ENCODE peak calls at places on chromosomes 11 and 22, in seven cellular contexts. L is thyroid gland, J is cardiac muscle cell, X is tibial nerve, S is endothelial cell, E is AG04450, U is fibroblast of pulmonary artery. T is an unnamed sample.

GRCh38 chr11:120707098-120707497 is 195.6 kb downstream of the GRIK4 start:
- DNase-seq in L (no peak), J (no peak), X (no peak), S (no peak), E (no peak), U (no peak), T (no peak)

GRCh38 chr11:104060004-104060403 is 23.6 kb downstream of the DDI1 start:
- DNase-seq in L (no peak), J (peak; percentile 40), X (no peak), S (no peak), E (no peak), U (peak; percentile 28), T (no peak)

GRCh38 chr11:14380947-14381555 is 22.1 kb upstream of the RRAS2 start:
- DNase-seq in L (peak; percentile 89), J (peak; percentile 71), X (peak; percentile 54), S (peak; percentile 60), E (no peak), U (peak; percentile 49), T (peak; percentile 76)

GRCh38 chr11:67354314-67355022 is 1.1 kb upstream of the POLD4 start:
- DNase-seq in L (no peak), J (peak; percentile 93), X (no peak), S (no peak), E (peak; percentile 76), U (peak; percentile 97), T (peak; percentile 94)

GRCh38 chr11:30984442-30984816 is 385.1 kb downstream of the DCDC1 start:
- DNase-seq in L (no peak), J (peak; percentile 28), X (no peak), S (no peak), E (no peak), U (peak; percentile 67), T (no peak)

GRCh38 chr11:61162092-61162935 is 1.1 kb upstream of the VPS37C start:
- DNase-seq in L (peak; percentile 33), J (peak; percentile 24), X (no peak), S (no peak), E (no peak), U (peak; percentile 40), T (no peak)

GRCh38 chr11:441043-441417 is 781 bp downstream of the ANO9 start:
- DNase-seq in L (no peak), J (no peak), X (no peak), S (no peak), E (no peak), U (no peak), T (no peak)

GRCh38 chr11:42251984-42252383 is 792.5 kb upstream of the LRRC4C start:
- DNase-seq in L (no peak), J (no peak), X (no peak), S (no peak), E (no peak), U (no peak), T (no peak)

GRCh38 chr11:21174781-21175180 is 505.4 kb downstream of the NELL1 start:
- DNase-seq in L (no peak), J (no peak), X (no peak), S (no peak), E (no peak), U (no peak), T (no peak)

GRCh38 chr11:83220279-83220678 is 26.8 kb downstream of the ANKRD42 start:
- DNase-seq in L (no peak), J (no peak), X (no peak), S (no peak), E (no peak), U (no peak), T (no peak)

GRCh38 chr11:117230286-117230961 is 1.4 kb downstream of the PCSK7 start:
- DNase-seq in L (no peak), J (peak; percentile 38), X (no peak), S (no peak), E (no peak), U (no peak), T (no peak)

GRCh38 chr11:83862691-83863090 is 576.5 kb upstream of the CCDC90B start:
- DNase-seq in L (no peak), J (peak; percentile 10), X (no peak), S (no peak), E (no peak), U (no peak), T (no peak)

GRCh38 chr22:44363214-44363979 is 50.6 kb upstream of the SHISAL1 start:
- DNase-seq in L (peak; percentile 78), J (peak; percentile 99), X (peak; percentile 46), S (no peak), E (peak; percentile 94), U (peak; percentile 99), T (peak; percentile 68)

GRCh38 chr11:117000039-117000740 is 98.0 kb downstream of the SIK3 start:
- DNase-seq in L (no peak), J (no peak), X (no peak), S (no peak), E (no peak), U (no peak), T (no peak)

GRCh38 chr11:17972987-17973386 is 39.9 kb downstream of the SERGEF start:
- DNase-seq in L (peak; percentile 15), J (peak; percentile 92), X (no peak), S (peak; percentile 67), E (peak; percentile 83), U (peak; percentile 86), T (peak; percentile 20)

GRCh38 chr22:26713823-26714449 is 56.5 kb downstream of the MIAT start:
- DNase-seq in L (no peak), J (peak; percentile 92), X (no peak), S (no peak), E (no peak), U (peak; percentile 78), T (no peak)

GRCh38 chr22:19878461-19879247 is 24.0 kb upstream of the GNB1L start:
- DNase-seq in L (peak; percentile 1), J (no peak), X (peak; percentile 11), S (no peak), E (no peak), U (no peak), T (no peak)

GRCh38 chr22:44671742-44672141 is 30.3 kb upstream of the PRR5 start:
- DNase-seq in L (no peak), J (peak; percentile 65), X (no peak), S (no peak), E (no peak), U (peak; percentile 71), T (no peak)

GRCh38 chr11:32043737-32044515 is 46.9 kb upstream of the RCN1 start:
- DNase-seq in L (no peak), J (peak; percentile 29), X (no peak), S (no peak), E (no peak), U (peak; percentile 27), T (no peak)

GRCh38 chr11:75795276-75796090 is 19.5 kb upstream of the UVRAG start:
- DNase-seq in L (no peak), J (no peak), X (no peak), S (no peak), E (no peak), U (no peak), T (no peak)

GRCh38 chr11:113994077-113994954 is 19.4 kb downstream of the HTR3A start:
- DNase-seq in L (peak; percentile 11), J (peak; percentile 17), X (no peak), S (peak; percentile 43), E (no peak), U (peak; percentile 23), T (no peak)
- TF ChIP-seq CTCF in L (peak; percentile 66), J (peak; percentile 70), X (peak; percentile 65), S (peak; percentile 71), E (peak; percentile 69), U (peak; percentile 74), T (peak; percentile 55)

DNA sequence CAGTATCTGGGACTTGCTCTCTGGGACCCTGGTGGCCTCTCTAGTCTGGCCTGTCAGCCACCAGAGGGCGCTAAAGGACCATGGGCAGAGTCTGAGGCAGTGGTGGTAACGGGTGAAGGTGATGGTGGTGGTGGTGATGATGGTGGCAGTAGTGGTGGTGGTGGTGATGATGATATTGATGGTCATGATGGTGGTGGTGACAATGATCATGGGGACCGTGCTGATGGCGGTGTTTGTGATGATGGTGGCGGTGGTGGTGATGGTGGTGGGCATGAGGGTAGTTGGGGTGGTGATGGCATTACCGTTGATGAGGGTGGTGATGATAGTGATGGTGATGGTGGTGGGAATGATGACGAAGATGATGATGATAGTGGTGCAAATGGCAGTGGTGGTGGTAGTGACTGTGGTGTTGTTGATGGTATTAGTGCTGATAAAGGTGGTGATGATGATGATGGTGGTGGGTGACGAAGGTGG is 16.0 kb downstream of the TRPM5 start:
- DNase-seq in L (peak; percentile 87), J (peak; percentile 62), X (peak; percentile 68), S (peak; percentile 91), E (no peak), U (peak; percentile 55), T (peak; percentile 88)
- TF ChIP-seq CTCF in L (peak; percentile 99), J (peak; percentile 88), X (peak; percentile 57), S (peak; percentile 78), E (peak; percentile 83), U (peak; percentile 84), T (peak; percentile 84)

DNA sequence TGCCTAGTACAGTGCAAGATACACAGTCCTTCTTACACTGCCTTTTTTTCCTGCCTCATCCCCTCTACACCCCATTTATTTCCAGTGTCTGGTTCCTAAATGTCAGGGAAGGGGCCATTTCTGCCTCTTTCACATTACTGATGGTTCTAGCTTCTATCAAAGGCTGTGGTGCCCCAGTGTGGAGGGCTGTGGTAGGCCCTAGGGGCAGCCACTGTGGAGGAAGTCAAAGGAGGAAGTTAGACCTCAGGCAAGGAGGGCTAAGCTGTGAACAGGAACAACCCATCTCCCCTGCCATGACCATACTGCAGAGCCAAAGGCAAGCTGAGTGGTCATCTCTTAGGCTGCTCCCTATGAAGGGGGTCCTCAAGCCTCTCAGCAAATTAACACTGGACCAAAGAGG is 81.9 kb upstream of the CRTAM start:
- DNase-seq in L (no peak), J (no peak), X (peak; percentile 18), S (peak; percentile 14), E (no peak), U (no peak), T (no peak)
- TF ChIP-seq CTCF in L (no peak), J (no peak), X (no peak), S (no peak), E (no peak), U (peak; percentile 14), T (no peak)

GRCh38 chr11:78081583-78081982 is 1.9 kb upstream of the NDUFC2 start:
- DNase-seq in L (no peak), J (no peak), X (no peak), S (no peak), E (no peak), U (no peak), T (no peak)

GRCh38 chr11:78080818-78081495 is 1.3 kb upstream of the NDUFC2 start:
- DNase-seq in L (no peak), J (peak; percentile 93), X (no peak), S (no peak), E (peak; percentile 13), U (peak; percentile 80), T (no peak)

GRCh38 chr11:78078218-78079167 is 1.2 kb downstream of the NDUFC2 start:
- DNase-seq in L (no peak), J (no peak), X (no peak), S (no peak), E (no peak), U (no peak), T (no peak)

GRCh38 chr11:78080084-78080817 is 589 bp upstream of the NDUFC2 start:
- DNase-seq in L (no peak), J (peak; percentile 20), X (no peak), S (no peak), E (no peak), U (no peak), T (no peak)

GRCh38 chr11:78079232-78080083 is at the start of gene NDUFC2:
- DNase-seq in L (peak; percentile 83), J (peak; percentile 89), X (peak; percentile 56), S (peak; percentile 70), E (peak; percentile 57), U (peak; percentile 90), T (peak; percentile 77)
- TF ChIP-seq CTCF in L (no peak), J (peak; percentile 2), X (no peak), S (no peak), E (no peak), U (no peak), T (no peak)

GRCh38 chr11:11998091-11998781 is 10.2 kb downstream of the DKK3 start:
- DNase-seq in L (no peak), J (peak; percentile 86), X (no peak), S (no peak), E (peak; percentile 69), U (peak; percentile 90), T (no peak)
- TF ChIP-seq CTCF in L (no peak), J (no peak), X (no peak), S (no peak), E (no peak), U (no peak), T (no peak)

T was measured in colonic mucosa.